ENCODE peak calls at places on chromosomes 7 and 10, in seven cellular contexts. P is RKO, U is mammary epithelial cell, M is left cardiac atrium, Y is T-helper 2 cell, J is AG09319, K is lower lobe of right lung. F is an unnamed sample.

GRCh38 chr10:57162231-57162630 is 801.2 kb upstream of the ZWINT start:
- DNase-seq in M (no peak), K (no peak), P (no peak), U (no peak), J (no peak), Y (no peak), F (no peak)

GRCh38 chr7:43135129-43135528 is 22.7 kb downstream of the HECW1 start:
- DNase-seq in J (no peak), M (no peak), U (peak), P (no peak), K (no peak), Y (no peak), F (no peak)

GRCh38 chr10:22477365-22478287 is 132.3 kb downstream of the SPAG6 start:
- DNase-seq in M (no peak), K (no peak), Y (no peak), P (no peak), J (no peak), U (no peak), F (no peak)

GRCh38 chr10:5603091-5603847 is 63.1 kb downstream of the ASB13 start:
- DNase-seq in Y (no peak), M (no peak), K (peak), U (no peak), P (no peak), J (no peak), F (no peak)

GRCh38 chr7:29194594-29195417 is at the start of gene CHN2:
- DNase-seq in M (peak), P (peak), U (peak), Y (peak), K (peak), J (no peak), F (peak)

GRCh38 chr7:149385195-149385955 is 75.5 kb downstream of the ZNF777 start:
- DNase-seq in M (no peak), J (no peak), Y (no peak), U (no peak), K (no peak), P (no peak), F (peak)

GRCh38 chr10:121288864-121289659 is 309.2 kb downstream of the FGFR2 start:
- DNase-seq in K (no peak), J (no peak), P (no peak), Y (no peak), U (no peak), M (no peak), F (no peak)

GRCh38 chr7:82729172-82730030 is 285.8 kb upstream of the CACNA2D1 start:
- DNase-seq in Y (no peak), P (peak), J (peak), U (peak), K (no peak), M (no peak), F (peak)

GRCh38 chr10:5147981-5148677 is 36.8 kb downstream of the AKR1C8 start:
- DNase-seq in Y (no peak), P (no peak), U (no peak), J (no peak), K (no peak), M (no peak), F (no peak)

GRCh38 chr7:133754718-133755117 is 372.4 kb upstream of the LRGUK start:
- DNase-seq in P (no peak), M (no peak), Y (no peak), U (no peak), J (no peak), K (no peak), F (no peak)

GRCh38 chr10:116849271-116850057 is at the start of gene ENO4:
- DNase-seq in U (peak), K (peak), P (peak), J (peak), M (peak), Y (no peak), F (peak)

GRCh38 chr10:52779541-52780390 is 7.2 kb upstream of the MBL2 start:
- DNase-seq in Y (no peak), P (peak), K (peak), M (peak), U (peak), J (peak), F (peak)

GRCh38 chr10:74917481-74918077 is 91.2 kb downstream of the KAT6B start:
- DNase-seq in J (no peak), P (peak), U (peak), Y (no peak), K (no peak), M (no peak), F (no peak)

GRCh38 chr7:157612664-157613561 is 276.1 kb downstream of the DNAJB6 start:
- DNase-seq in P (no peak), M (peak), J (no peak), Y (peak), K (no peak), U (no peak), F (no peak)

GRCh38 chr10:77619964-77620703 is 17.5 kb downstream of the KCNMA1 start:
- DNase-seq in P (no peak), J (no peak), U (no peak), Y (no peak), M (no peak), K (no peak), F (no peak)